ENCODE peak calls at places on chromosomes 2 and 18, in six cellular contexts. I is lower leg skin, F is upper lobe of left lung, O is GM12864, V is coronary artery, E is mucosa of descending colon. Z is an unnamed sample.

GRCh38 chr2:186947516-186947915 is 98.5 kb upstream of the ZSWIM2 start:
- DNase-seq in I (no peak), F (no peak), O (no peak), V (no peak), E (no peak), Z (no peak)

GRCh38 chr2:51304341-51304740 is 272.4 kb upstream of the NRXN1 start:
- DNase-seq in I (no peak), F (no peak), O (no peak), V (no peak), E (no peak), Z (no peak)

GRCh38 chr2:223366566-223366965 is 235.6 kb downstream of the SCG2 start:
- DNase-seq in I (no peak), F (no peak), O (no peak), V (no peak), E (no peak), Z (no peak)

GRCh38 chr2:54161660-54162059 is 46.2 kb downstream of the ACYP2 start:
- DNase-seq in I (no peak), F (no peak), O (no peak), V (no peak), E (no peak), Z (peak)

GRCh38 chr2:168734199-168734746 is 68.2 kb upstream of the NOSTRIN start:
- DNase-seq in I (no peak), F (no peak), O (no peak), V (no peak), E (no peak), Z (no peak)

GRCh38 chr2:26890341-26891000 is 42.5 kb downstream of the DPYSL5 start:
- DNase-seq in I (no peak), F (no peak), O (no peak), V (no peak), E (no peak), Z (no peak)

GRCh38 chr2:112614201-112614840 is 29.9 kb downstream of the CHCHD5 start:
- DNase-seq in I (no peak), F (no peak), O (no peak), V (no peak), E (peak), Z (no peak)

GRCh38 chr2:138974651-138975050 is 194.5 kb upstream of the NXPH2 start:
- DNase-seq in I (no peak), F (no peak), O (no peak), V (no peak), E (no peak), Z (peak)

GRCh38 chr2:233867993-233868532 is at the start of gene MSL3B:
- DNase-seq in I (no peak), F (no peak), O (no peak), V (no peak), E (peak), Z (peak)

GRCh38 chr2:220748875-220749479 is 823.1 kb downstream of the EPHA4 start:
- DNase-seq in I (no peak), F (no peak), O (no peak), V (no peak), E (no peak), Z (no peak)

GRCh38 chr18:12748671-12749070 is 45.8 kb downstream of the PSMG2 start:
- DNase-seq in I (no peak), F (no peak), O (no peak), V (no peak), E (no peak), Z (no peak)

GRCh38 chr18:2536493-2536892 is 34.8 kb downstream of the METTL4 start:
- DNase-seq in I (no peak), F (no peak), O (no peak), V (no peak), E (no peak), Z (peak)

GRCh38 chr2:22020101-22020742 is 896.5 kb downstream of the TDRD15 start:
- DNase-seq in I (no peak), F (no peak), O (no peak), V (no peak), E (no peak), Z (no peak)

GRCh38 chr2:6782523-6783061 is 83.1 kb downstream of the CMPK2 start:
- DNase-seq in I (no peak), F (peak), O (no peak), V (no peak), E (no peak), Z (no peak)

GRCh38 chr2:178414266-178415247 is 36.4 kb downstream of the PRKRA start:
- DNase-seq in I (peak), F (peak), O (peak), V (peak), E (peak), Z (peak)

GRCh38 chr2:212905640-212906201 is 245.7 kb downstream of the IKZF2 start:
- DNase-seq in I (no peak), F (no peak), O (no peak), V (no peak), E (peak), Z (peak)

GRCh38 chr18:8167673-8168072 is 441.6 kb upstream of the RAB12 start:
- DNase-seq in I (no peak), F (no peak), O (no peak), V (no peak), E (no peak), Z (no peak)

GRCh38 chr2:222318026-222318711 is 19.4 kb upstream of the PAX3 start:
- DNase-seq in I (no peak), F (peak), O (no peak), V (no peak), E (peak), Z (peak)

GRCh38 chr2:13666582-13667414 is 950.1 kb downstream of the TRIB2 start:
- DNase-seq in I (no peak), F (no peak), O (peak), V (no peak), E (no peak), Z (no peak)

GRCh38 chr2:229821353-229821752 is 100.5 kb downstream of the TRIP12 start:
- DNase-seq in I (no peak), F (no peak), O (no peak), V (no peak), E (no peak), Z (no peak)

GRCh38 chr2:229825476-229825875 is 96.3 kb downstream of the TRIP12 start:
- DNase-seq in I (no peak), F (no peak), O (no peak), V (no peak), E (no peak), Z (no peak)
- TF ChIP-seq CTCF in I (no peak), F (no peak), O (peak), V (no peak), E (no peak), Z (no peak)

GRCh38 chr2:159286709-159287441 is 372 bp upstream of the WDSUB1 start:
- DNase-seq in I (peak), F (peak), O (peak), V (peak), E (peak), Z (peak)
- TF ChIP-seq CTCF in I (no peak), F (no peak), O (no peak), V (no peak), E (no peak), Z (no peak)

GRCh38 chr2:124327293-124327692 is 302.2 kb downstream of the CNTNAP5 start:
- DNase-seq in I (no peak), F (no peak), O (no peak), V (no peak), E (no peak), Z (no peak)

GRCh38 chr2:124320072-124320471 is 295.0 kb downstream of the CNTNAP5 start:
- DNase-seq in I (no peak), F (no peak), O (no peak), V (no peak), E (no peak), Z (no peak)

GRCh38 chr2:124323321-124323720 is 298.2 kb downstream of the CNTNAP5 start:
- DNase-seq in I (no peak), F (no peak), O (no peak), V (no peak), E (no peak), Z (no peak)

GRCh38 chr2:124328397-124328796 is 303.3 kb downstream of the CNTNAP5 start:
- DNase-seq in I (no peak), F (no peak), O (no peak), V (no peak), E (no peak), Z (no peak)

DNA sequence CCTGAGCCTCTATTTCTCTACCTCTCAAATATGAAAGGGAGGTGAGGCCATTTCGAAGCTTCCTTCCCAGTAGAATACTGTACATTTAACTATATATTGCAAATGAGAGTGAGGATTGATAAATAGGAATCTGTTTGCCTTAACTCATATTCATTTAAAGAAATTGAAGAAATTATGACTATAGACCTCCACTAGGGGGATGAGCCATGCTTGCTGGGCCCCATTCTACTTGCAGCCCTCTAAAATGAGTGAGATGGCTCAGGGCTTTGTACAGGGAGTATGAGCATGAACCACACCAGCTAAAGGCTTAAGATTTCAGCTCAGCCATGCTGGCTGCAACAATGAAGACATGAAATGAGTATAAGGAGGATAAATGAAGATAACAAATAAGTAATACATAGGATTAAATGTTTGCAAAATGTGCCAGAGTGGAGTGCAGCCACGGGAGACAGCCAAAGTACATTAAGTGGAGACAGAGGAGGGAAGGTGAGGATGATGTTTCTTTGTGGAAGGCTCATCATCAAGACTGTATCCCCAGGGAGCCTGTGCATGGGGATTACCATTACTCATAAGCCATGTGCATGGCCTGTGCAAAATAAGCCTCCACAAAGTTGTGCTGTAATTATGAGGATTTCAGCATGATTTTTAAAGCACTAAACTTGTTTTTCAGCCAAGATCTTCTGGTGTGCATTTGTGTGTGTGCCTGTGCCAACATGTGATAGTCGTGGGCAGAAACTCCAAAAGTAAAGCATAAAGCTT is 300.8 kb downstream of the CNTNAP5 start:
- DNase-seq in I (no peak), F (no peak), O (no peak), V (no peak), E (no peak), Z (no peak)
- TF ChIP-seq CTCF in I (no peak), F (no peak), O (no peak), V (no peak), E (no peak), Z (no peak)

GRCh38 chr18:40056085-40056484 is 1898.9 kb upstream of the PIK3C3 start:
- DNase-seq in I (no peak), F (no peak), O (no peak), V (no peak), E (no peak), Z (no peak)
- TF ChIP-seq CTCF in I (no peak), F (no peak), O (no peak), V (no peak), E (no peak), Z (no peak)

DNA sequence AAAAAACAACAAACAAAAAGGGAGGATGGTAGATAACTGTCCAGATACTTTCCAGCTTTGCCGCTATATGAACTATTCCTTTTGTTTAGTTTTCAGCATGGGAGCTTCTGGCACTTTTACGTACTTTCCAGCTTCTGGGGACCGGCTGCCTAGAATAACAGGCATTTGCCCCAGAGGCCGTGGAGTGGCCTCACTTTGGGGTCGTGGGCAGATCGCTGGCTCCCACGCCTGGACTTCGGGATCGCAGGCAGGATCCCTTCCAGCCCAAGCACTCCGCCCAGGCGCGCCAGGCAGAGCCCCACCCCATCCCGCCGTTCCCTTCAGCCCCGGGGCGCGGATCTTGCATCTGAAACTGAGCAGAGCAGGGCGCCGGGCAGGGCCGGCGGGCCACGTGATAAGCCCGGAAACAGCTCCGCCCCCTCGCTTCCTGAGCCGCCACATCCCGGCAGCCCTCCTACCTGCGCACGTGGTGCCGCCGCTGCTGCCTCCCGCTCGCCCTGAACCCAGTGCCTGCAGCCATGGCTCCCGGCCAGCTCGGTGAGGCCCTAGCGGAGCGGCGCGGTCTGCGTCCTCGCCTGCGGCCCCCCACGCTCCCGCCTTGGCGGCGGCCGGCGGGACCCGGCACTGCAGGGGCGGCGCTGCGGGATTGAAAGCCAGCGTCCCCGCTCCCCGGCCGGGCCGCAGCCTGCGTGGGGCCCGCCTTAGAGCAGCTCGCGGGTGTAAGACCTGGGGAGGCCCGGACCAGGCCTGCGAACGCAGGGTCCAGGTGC is at the start of gene ATIC:
- DNase-seq in I (peak), F (peak), O (peak), V (peak), E (peak), Z (peak)
- TF ChIP-seq CTCF in I (no peak), F (no peak), O (no peak), V (no peak), E (no peak), Z (no peak)

GRCh38 chr18:48597671-48598070 is 58.8 kb downstream of the CTIF start:
- DNase-seq in I (no peak), F (no peak), O (no peak), V (no peak), E (no peak), Z (no peak)
- TF ChIP-seq CTCF in I (no peak), F (no peak), O (no peak), V (no peak), E (no peak), Z (no peak)

Z was measured in astrocyte of the spinal cord.